ENCODE peak calls at places on chromosomes 16 and 17, in four cellular contexts. C is HepG2, F is K562, K is H1. U is an unnamed sample.

GRCh38 chr16:87790278-87791023 is 24.7 kb upstream of the KLHDC4 start:
- DNase-seq in C (no peak), F (no peak), K (no peak), U (peak)

GRCh38 chr17:31487648-31488263 is 96.3 kb downstream of the RAB11FIP4 start:
- DNase-seq in C (peak), F (peak), K (peak), U (peak)

GRCh38 chr17:17849863-17850373 is 13.1 kb upstream of the SREBF1 start:
- DNase-seq in C (peak), F (peak), K (no peak), U (peak)

GRCh38 chr17:65305116-65305515 is 167.9 kb downstream of the RGS9 start:
- DNase-seq in C (no peak), F (no peak), K (no peak), U (no peak)

GRCh38 chr17:36064142-36064541 is at the start of gene CCL18:
- DNase-seq in C (no peak), F (no peak), K (no peak), U (no peak)

GRCh38 chr16:19071811-19072777 is 4.7 kb downstream of the COQ7 start:
- DNase-seq in C (peak), F (peak), K (no peak), U (peak)

GRCh38 chr17:42844271-42844670 is at the start of gene AOC2:
- DNase-seq in C (no peak), F (no peak), K (no peak), U (no peak)

GRCh38 chr17:67548693-67549092 is 169.0 kb upstream of the NOL11 start:
- DNase-seq in C (no peak), F (no peak), K (no peak), U (no peak)

GRCh38 chr17:79838541-79839274 is 532 bp downstream of the CBX4 start:
- DNase-seq in C (no peak), F (peak), K (no peak), U (peak)

GRCh38 chr17:39740357-39741111 is 2.8 kb downstream of the GRB7 start:
- DNase-seq in C (peak), F (peak), K (peak), U (peak)

GRCh38 chr16:12002447-12003006 is 26.0 kb downstream of the SNX29 start:
- DNase-seq in C (no peak), F (peak), K (no peak), U (no peak)

DNA sequence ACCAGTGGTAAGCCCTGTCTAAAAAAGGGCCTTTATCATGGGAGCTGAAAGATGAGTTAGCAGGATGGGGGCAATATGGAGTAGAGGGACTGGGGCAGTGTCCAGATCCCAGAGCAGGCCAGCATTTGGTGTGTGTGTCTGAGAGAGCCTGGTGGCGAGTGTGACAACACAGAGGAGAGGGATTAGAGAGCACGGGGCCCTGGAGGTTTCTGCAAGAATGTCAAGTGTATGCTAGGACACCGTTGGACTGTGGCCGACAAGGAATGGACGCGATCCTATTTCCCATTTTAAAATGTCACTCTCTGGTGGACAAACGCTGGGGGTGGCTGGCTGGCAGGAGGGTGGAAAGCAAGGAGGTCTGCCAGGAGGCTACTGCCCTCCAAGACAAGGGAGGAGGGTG is 12.4 kb downstream of the TAC4 start:
- DNase-seq in C (no peak), F (no peak), K (no peak), U (no peak)
- H3K27ac ChIP-seq in C (no peak), F (no peak), K (no peak), U (peak)

GRCh38 chr16:67844441-67844840 is 2.3 kb upstream of the NUTF2 start:
- DNase-seq in C (no peak), F (no peak), K (no peak), U (no peak)
- TF ChIP-seq PHF8 in C (no peak), F (no peak), K (no peak), U (no peak)

GRCh38 chr17:47621293-47622178 is 28.2 kb upstream of the KPNB1 start:
- DNase-seq in C (no peak), F (no peak), K (peak), U (peak)
- H3K27ac ChIP-seq in C (no peak), F (no peak), K (no peak), U (peak)

DNA sequence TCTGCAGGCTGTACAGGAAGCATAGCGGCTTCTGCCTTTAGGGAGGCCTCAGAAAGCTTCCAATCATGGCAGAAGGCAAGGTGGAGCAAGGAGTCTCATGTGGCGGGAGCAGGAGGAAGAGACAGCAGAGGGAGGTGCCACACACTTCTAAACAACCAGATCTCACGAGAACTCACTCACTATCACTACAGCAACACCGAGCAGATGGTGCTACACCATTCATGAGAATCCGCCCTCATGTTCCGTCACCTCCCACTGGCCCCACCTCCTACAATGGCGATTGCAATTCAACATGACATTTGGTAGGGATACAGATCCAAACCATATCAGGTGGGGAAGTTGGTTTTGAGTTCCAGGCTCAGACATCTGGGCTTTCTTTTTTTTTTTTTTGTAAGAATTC is 31.9 kb upstream of the NUDT7 start:
- DNase-seq in C (no peak), F (no peak), K (no peak), U (peak)
- TF ChIP-seq PHF8 in C (no peak), F (no peak), K (no peak), U (no peak)